ENCODE peak calls at places on chromosomes 3 and 15, in six cellular contexts. L is T-helper 9 cell, S is osteocyte, T is HT-29, C is HTR-8/SVneo, R is iris pigment epithelial cell. Q is an unnamed sample.

GRCh38 chr15:101188517-101189340 is 63.1 kb downstream of the CHSY1 start:
- DNase-seq in L (no peak), S (no peak), T (no peak), C (peak), R (peak), Q (no peak)

GRCh38 chr3:193987186-193987585 is 148.8 kb upstream of the HES1 start:
- DNase-seq in L (no peak), S (no peak), T (no peak), C (no peak), R (no peak), Q (no peak)

GRCh38 chr3:40827942-40828688 is 303.4 kb downstream of the ZNF621 start:
- DNase-seq in L (no peak), S (no peak), T (no peak), C (peak), R (peak), Q (no peak)

GRCh38 chr3:43319794-43320193 is 33.5 kb downstream of the SNRK start:
- DNase-seq in L (no peak), S (no peak), T (no peak), C (no peak), R (no peak), Q (no peak)

GRCh38 chr3:190591080-190591479 is 77.2 kb downstream of the IL1RAP start:
- DNase-seq in L (no peak), S (no peak), T (peak), C (no peak), R (no peak), Q (no peak)

GRCh38 chr15:88484781-88485246 is 17.3 kb downstream of the MRPS11 start:
- DNase-seq in L (no peak), S (no peak), T (no peak), C (no peak), R (peak), Q (no peak)

GRCh38 chr15:41897327-41897726 is 3.5 kb upstream of the SPTBN5 start:
- DNase-seq in L (no peak), S (no peak), T (no peak), C (no peak), R (no peak), Q (no peak)

GRCh38 chr15:55992769-55993110 is 672 bp downstream of the NEDD4 start:
- DNase-seq in L (no peak), S (no peak), T (peak), C (no peak), R (peak), Q (peak)

GRCh38 chr15:54159044-54159443 is 180.8 kb downstream of the UNC13C start:
- DNase-seq in L (no peak), S (no peak), T (no peak), C (no peak), R (no peak), Q (no peak)

GRCh38 chr3:69033470-69033869 is 18.7 kb downstream of the TMF1 start:
- DNase-seq in L (no peak), S (no peak), T (no peak), C (no peak), R (peak), Q (no peak)

GRCh38 chr3:58052373-58053273 is 44.4 kb downstream of the FLNB start:
- DNase-seq in L (no peak), S (no peak), T (peak), C (peak), R (peak), Q (peak)

GRCh38 chr3:34742151-34742550 is 897.2 kb upstream of the ARPP21 start:
- DNase-seq in L (no peak), S (no peak), T (no peak), C (no peak), R (no peak), Q (no peak)

GRCh38 chr3:8990266-8991215 is 27.3 kb upstream of the RAD18 start:
- DNase-seq in L (no peak), S (peak), T (no peak), C (no peak), R (peak), Q (no peak)

GRCh38 chr15:87312221-87312620 is 944.3 kb downstream of the NTRK3 start:
- DNase-seq in L (no peak), S (no peak), T (no peak), C (no peak), R (no peak), Q (no peak)

GRCh38 chr3:49611714-49612113 is 57.4 kb downstream of the BSN start:
- DNase-seq in L (no peak), S (peak), T (no peak), C (no peak), R (no peak), Q (no peak)

GRCh38 chr15:48617619-48618018 is 27.9 kb downstream of the FBN1 start:
- DNase-seq in L (no peak), S (no peak), T (no peak), C (no peak), R (peak), Q (no peak)

GRCh38 chr3:101095703-101096102 is 102.5 kb upstream of the ABI3BP start:
- DNase-seq in L (no peak), S (no peak), T (no peak), C (no peak), R (peak), Q (no peak)

GRCh38 chr3:45644063-45644462 is 45.1 kb upstream of the SACM1L start:
- DNase-seq in L (no peak), S (no peak), T (no peak), C (no peak), R (peak), Q (no peak)

GRCh38 chr15:41429003-41429890 is 12.4 kb downstream of the RTF1 start:
- DNase-seq in L (no peak), S (no peak), T (no peak), C (no peak), R (peak), Q (peak)

GRCh38 chr15:90489514-90489913 is 40.2 kb upstream of the CRTC3 start:
- DNase-seq in L (no peak), S (no peak), T (no peak), C (no peak), R (no peak), Q (no peak)

GRCh38 chr15:92616621-92617179 is 38.9 kb downstream of the FAM174B start:
- DNase-seq in L (no peak), S (no peak), T (peak), C (no peak), R (no peak), Q (peak)

GRCh38 chr3:157532529-157533297 is 29.5 kb upstream of the VEPH1 start:
- DNase-seq in L (no peak), S (no peak), T (peak), C (peak), R (peak), Q (peak)

GRCh38 chr3:22360977-22361376 is 610.0 kb upstream of the ZNF385D start:
- DNase-seq in L (no peak), S (no peak), T (no peak), C (no peak), R (peak), Q (no peak)

GRCh38 chr3:52721002-52721741 is 15.3 kb downstream of the SPCS1 start:
- DNase-seq in L (no peak), S (peak), T (no peak), C (no peak), R (no peak), Q (no peak)

GRCh38 chr3:123287962-123288302 is 86.2 kb downstream of the SEC22A start:
- DNase-seq in L (no peak), S (peak), T (no peak), C (no peak), R (no peak), Q (no peak)

GRCh38 chr3:37986479-37987314 is 3.9 kb upstream of the VILL start:
- DNase-seq in L (no peak), S (no peak), T (peak), C (no peak), R (no peak), Q (peak)